ENCODE peak calls at places on chromosomes 4 and X, in ten cellular contexts. Z is Daoy; Y is HEK293T; B is iris pigment epithelial cell; A is nucleus accumbens; N is mesothelial cell of epicardium; P is dorsolateral prefrontal cortex; T is Right ventricle myocardium superior; E is aorta; J is effector memory CD8-positive, alpha-beta T cell. G is an unnamed sample.

GRCh38 chr4:181143241-181143854 is 1099.9 kb upstream of the TENM3 start:
- DNase-seq in Z (peak), Y (peak), B (peak), A (peak), N (peak), P (peak), T (peak), E (peak), J (peak), G (peak)

GRCh38 chr4:61401771-61402170 is 201.6 kb downstream of the ADGRL3 start:
- DNase-seq in Z (no peak), Y (no peak), B (no peak), A (no peak), N (no peak), P (no peak), T (no peak), E (no peak), J (no peak), G (no peak)

GRCh38 chrX:138711399-138712347 is at the start of gene FGF13:
- DNase-seq in Z (peak), Y (peak), B (peak), A (peak), N (peak), P (peak), T (peak), E (peak), J (no peak), G (no peak)

GRCh38 chr4:152398060-152398459 is 137.8 kb downstream of the FBXW7 start:
- DNase-seq in Z (no peak), Y (peak), B (peak), A (no peak), N (no peak), P (no peak), T (no peak), E (no peak), J (no peak), G (no peak)

GRCh38 chr4:73944061-73944875 is 37.6 kb downstream of the PF4 start:
- DNase-seq in Z (no peak), Y (peak), B (peak), A (no peak), N (no peak), P (no peak), T (peak), E (peak), J (no peak), G (no peak)

GRCh38 chrX:153946910-153947769 is 2.7 kb upstream of the RENBP start:
- DNase-seq in Z (peak), Y (peak), B (peak), A (no peak), N (no peak), P (no peak), T (peak), E (peak), J (peak), G (peak)

GRCh38 chr4:79695848-79696247 is 287.8 kb upstream of the GK2 start:
- DNase-seq in Z (no peak), Y (no peak), B (no peak), A (no peak), N (no peak), P (no peak), T (no peak), E (no peak), J (no peak), G (no peak)

GRCh38 chr4:53089940-53090729 is 228.0 kb downstream of the RASL11B start:
- DNase-seq in Z (no peak), Y (no peak), B (peak), A (no peak), N (no peak), P (no peak), T (no peak), E (no peak), J (no peak), G (no peak)

GRCh38 chrX:68822641-68823410 is 6.0 kb upstream of the EFNB1 start:
- DNase-seq in Z (peak), Y (peak), B (peak), A (no peak), N (no peak), P (no peak), T (peak), E (peak), J (no peak), G (no peak)

GRCh38 chrX:123959281-123960063 is 2.0 kb upstream of the STAG2 start:
- DNase-seq in Z (peak), Y (peak), B (peak), A (peak), N (no peak), P (peak), T (peak), E (peak), J (no peak), G (no peak)

GRCh38 chr4:162497564-162498167 is 333.9 kb upstream of the FSTL5 start:
- DNase-seq in Z (peak), Y (peak), B (peak), A (no peak), N (no peak), P (no peak), T (no peak), E (no peak), J (no peak), G (peak)

GRCh38 chr4:13371050-13371449 is 113.1 kb downstream of the RAB28 start:
- DNase-seq in Z (no peak), Y (no peak), B (no peak), A (no peak), N (no peak), P (no peak), T (no peak), E (no peak), J (no peak), G (no peak)

GRCh38 chr4:52588097-52588496 is 71.0 kb downstream of the USP46 start:
- DNase-seq in Z (peak), Y (peak), B (no peak), A (no peak), N (no peak), P (no peak), T (peak), E (no peak), J (no peak), G (no peak)

GRCh38 chr4:81058621-81059020 is 28.1 kb downstream of the BMP3 start:
- DNase-seq in Z (no peak), Y (no peak), B (no peak), A (no peak), N (no peak), P (no peak), T (no peak), E (no peak), J (no peak), G (no peak)

GRCh38 chrX:151920101-151920500 is 7.4 kb downstream of the MAGEA4 start:
- DNase-seq in Z (no peak), Y (no peak), B (no peak), A (no peak), N (no peak), P (no peak), T (no peak), E (no peak), J (no peak), G (no peak)